ENCODE peak calls at places on chromosomes 7 and 10, in nine cellular contexts. G is upper lobe of right lung; S is testis; B is CD8-positive, alpha-beta T cell; J is psoas muscle; T is uterus; X is lower lobe of right lung; O is neural progenitor cell; L is IMR-90. H is an unnamed sample. For H3K4me1, the result is how much of the 10 kb centered on the place peaks cover.

GRCh38 chr10:132021504-132022143 is 39.9 kb upstream of the BNIP3 start:
- DNase-seq in B (no peak), X (no peak), G (no peak), T (no peak), O (no peak), L (no peak), S (no peak), J (no peak), H (no peak)

GRCh38 chr7:1452205-1452604 is 7.1 kb downstream of the MICALL2 start:
- DNase-seq in X (no peak), S (no peak), L (no peak), B (no peak), T (no peak), G (no peak), J (no peak), O (peak), H (no peak)

GRCh38 chr7:42055171-42055570 is 181.8 kb downstream of the GLI3 start:
- DNase-seq in O (no peak), J (no peak), L (no peak), X (no peak), G (no peak), B (no peak), T (no peak), S (no peak), H (no peak)

GRCh38 chr7:153398370-153398769 is 638.8 kb downstream of the ACTR3B start:
- DNase-seq in J (no peak), S (no peak), T (no peak), G (no peak), O (no peak), L (no peak), X (no peak), B (no peak), H (no peak)

GRCh38 chr10:90977855-90978486 is 57.1 kb upstream of the ANKRD1 start:
- DNase-seq in S (no peak), G (no peak), T (no peak), B (no peak), J (no peak), O (no peak), L (no peak), X (no peak), H (no peak)

GRCh38 chr7:154581251-154581890 is 421.6 kb downstream of the PAXIP1 start:
- DNase-seq in G (no peak), X (no peak), L (no peak), B (no peak), J (no peak), O (no peak), S (no peak), T (no peak), H (no peak)

GRCh38 chr10:79562135-79562756 is 2.0 kb upstream of the SFTPA2 start:
- DNase-seq in O (peak), G (peak), L (peak), J (peak), X (peak), T (no peak), S (peak), B (peak), H (peak)

GRCh38 chr7:43385856-43386255 is 197.1 kb upstream of the STK17A start:
- DNase-seq in S (no peak), J (no peak), B (no peak), O (no peak), G (no peak), L (peak), X (no peak), T (no peak), H (no peak)

GRCh38 chr7:68432585-68432984 is 1165.7 kb upstream of the AUTS2 start:
- DNase-seq in O (no peak), T (no peak), X (no peak), L (no peak), S (no peak), B (no peak), J (no peak), G (no peak), H (no peak)

DNA sequence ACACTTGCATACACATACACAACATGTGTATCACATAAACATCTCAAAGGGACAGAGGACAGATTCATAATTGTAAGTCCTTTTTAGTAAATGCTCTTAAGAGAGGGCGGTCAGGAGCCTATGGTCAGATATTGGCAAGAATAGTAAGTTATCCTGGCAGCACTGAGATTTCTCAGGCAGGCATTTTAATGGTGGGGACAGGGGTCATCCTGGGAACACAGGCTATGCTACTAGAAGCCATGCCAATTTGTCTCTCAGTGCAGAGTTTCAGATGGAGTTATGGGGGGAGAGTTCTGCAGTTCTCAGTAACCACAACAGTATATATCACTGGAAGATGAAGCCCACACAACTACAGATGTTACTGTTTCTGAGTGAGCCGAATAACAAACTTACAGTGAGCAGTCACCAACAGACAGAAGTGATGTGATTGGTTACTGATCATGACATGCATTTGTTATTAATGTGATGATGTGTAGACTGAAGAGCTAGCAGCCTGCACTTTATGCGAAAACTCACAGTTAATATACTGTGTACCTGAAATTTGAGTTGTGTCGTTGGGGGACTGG is 16.4 kb downstream of the ZNF487 start:
- DNase-seq in X (no peak), O (no peak), L (no peak), G (no peak), J (no peak), S (no peak), T (no peak), B (no peak), H (no peak)
- H3K4me1 ChIP-seq in X (under half), O (under half), L (under half), G (under half), J (under half), S (under half), T (under half), B (half or more), H (under half)

DNA sequence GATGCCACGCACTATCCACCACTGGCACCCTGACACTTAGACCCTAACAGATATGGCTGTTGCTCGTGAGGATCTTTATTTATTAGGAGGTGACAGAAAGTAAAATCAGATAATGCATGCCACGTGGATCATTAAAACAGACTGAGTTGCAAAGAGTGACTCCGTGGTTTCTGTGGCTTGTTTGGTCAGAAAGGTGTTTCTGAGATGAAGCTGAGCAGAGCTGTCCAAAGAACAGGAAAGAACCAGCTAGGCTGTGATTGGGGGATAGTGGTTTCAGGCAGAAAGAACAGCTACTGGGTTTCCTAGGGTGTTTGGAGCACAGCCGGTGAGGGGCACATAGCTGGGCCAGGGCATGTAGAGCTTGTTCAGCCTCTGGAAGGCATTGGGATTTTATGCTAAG is 34.4 kb downstream of the CSGALNACT2 start:
- DNase-seq in L (no peak), B (no peak), S (no peak), G (no peak), T (no peak), X (no peak), O (no peak), J (no peak), H (no peak)
- TF ChIP-seq CTCF in L (no peak), B (no peak), S (no peak), G (no peak), T (no peak), X (no peak), O (no peak), J (no peak), H (no peak)

GRCh38 chr7:22331704-22332103 is 25.2 kb downstream of the RAPGEF5 start:
- DNase-seq in L (no peak), O (no peak), G (no peak), B (no peak), J (no peak), T (no peak), X (no peak), S (no peak), H (no peak)
- H3K4me1 ChIP-seq in L (under half), O (under half), G (under half), B (under half), J (under half), T (under half), X (under half), S (under half), H (under half)

GRCh38 chr7:4621401-4621800 is 60.7 kb upstream of the FOXK1 start:
- DNase-seq in G (no peak), T (no peak), X (no peak), O (no peak), B (no peak), L (no peak), J (no peak), S (no peak), H (no peak)
- TF ChIP-seq CTCF in G (no peak), T (no peak), X (no peak), O (no peak), B (no peak), L (no peak), J (no peak), S (no peak), H (no peak)

DNA sequence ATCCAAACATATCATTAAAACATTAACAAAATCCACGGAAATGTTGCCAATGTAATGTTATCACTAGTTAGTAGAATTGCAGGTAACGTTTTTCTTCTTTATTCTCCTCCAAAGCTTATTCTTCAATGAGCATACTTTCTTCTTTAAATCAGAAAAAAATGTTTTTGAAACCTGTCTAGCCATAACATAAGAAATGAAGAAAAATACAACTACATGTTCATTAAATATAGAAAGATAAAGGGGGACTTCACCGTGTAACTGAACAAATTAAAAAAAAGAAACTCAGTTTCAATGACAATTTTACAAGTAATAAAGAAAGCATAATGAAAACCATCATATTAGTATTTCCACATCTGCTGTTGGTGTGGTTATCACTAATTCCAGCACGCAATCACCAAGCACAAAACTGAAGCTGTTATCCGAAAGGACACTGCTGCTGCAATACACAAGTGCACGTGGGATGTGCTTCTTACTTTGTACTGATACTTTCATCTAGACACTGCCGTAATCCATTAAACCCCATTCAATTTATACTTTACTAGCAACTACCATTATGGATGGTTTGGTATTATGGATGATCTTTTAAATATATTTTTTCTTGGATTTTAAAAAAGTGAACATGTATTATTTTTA is 9.6 kb downstream of the ESYT2 start:
- DNase-seq in G (no peak), B (no peak), X (no peak), O (no peak), S (peak), J (no peak), L (no peak), T (no peak), H (no peak)
- H3K4me1 ChIP-seq in G (half or more), B (half or more), X (half or more), O (under half), S (half or more), J (half or more), L (under half), T (under half), H (half or more)

GRCh38 chr10:11355625-11356024 is 255.8 kb downstream of the USP6NL start:
- DNase-seq in G (no peak), T (no peak), S (peak), B (no peak), X (no peak), L (no peak), O (no peak), J (no peak), H (no peak)
- TF ChIP-seq CTCF in G (no peak), T (no peak), S (no peak), B (no peak), X (no peak), L (no peak), O (peak), J (no peak), H (peak)

GRCh38 chr7:143321242-143321641 is 5.3 kb downstream of the CLCN1 start:
- DNase-seq in L (no peak), S (no peak), B (no peak), J (no peak), T (no peak), O (no peak), X (no peak), G (no peak), H (no peak)

GRCh38 chr7:143321734-143322133 is 5.8 kb downstream of the CLCN1 start:
- DNase-seq in L (no peak), G (no peak), O (no peak), T (no peak), S (peak), J (peak), X (peak), B (no peak), H (no peak)

GRCh38 chr7:143323650-143324049 is 7.7 kb downstream of the CLCN1 start:
- DNase-seq in O (no peak), B (no peak), X (no peak), S (no peak), J (no peak), T (no peak), G (no peak), L (no peak), H (no peak)

GRCh38 chr7:143320620-143321019 is 4.7 kb downstream of the CLCN1 start:
- DNase-seq in S (no peak), X (no peak), B (no peak), G (no peak), J (no peak), T (no peak), O (no peak), L (no peak), H (no peak)

GRCh38 chr7:143322646-143323343 is 6.9 kb downstream of the CLCN1 start:
- DNase-seq in G (no peak), T (no peak), J (peak), O (no peak), X (no peak), S (no peak), L (no peak), B (no peak), H (no peak)
- H3K4me1 ChIP-seq in G (under half), T (under half), J (under half), O (under half), X (under half), S (under half), L (under half), B (under half), H (under half)

DNA sequence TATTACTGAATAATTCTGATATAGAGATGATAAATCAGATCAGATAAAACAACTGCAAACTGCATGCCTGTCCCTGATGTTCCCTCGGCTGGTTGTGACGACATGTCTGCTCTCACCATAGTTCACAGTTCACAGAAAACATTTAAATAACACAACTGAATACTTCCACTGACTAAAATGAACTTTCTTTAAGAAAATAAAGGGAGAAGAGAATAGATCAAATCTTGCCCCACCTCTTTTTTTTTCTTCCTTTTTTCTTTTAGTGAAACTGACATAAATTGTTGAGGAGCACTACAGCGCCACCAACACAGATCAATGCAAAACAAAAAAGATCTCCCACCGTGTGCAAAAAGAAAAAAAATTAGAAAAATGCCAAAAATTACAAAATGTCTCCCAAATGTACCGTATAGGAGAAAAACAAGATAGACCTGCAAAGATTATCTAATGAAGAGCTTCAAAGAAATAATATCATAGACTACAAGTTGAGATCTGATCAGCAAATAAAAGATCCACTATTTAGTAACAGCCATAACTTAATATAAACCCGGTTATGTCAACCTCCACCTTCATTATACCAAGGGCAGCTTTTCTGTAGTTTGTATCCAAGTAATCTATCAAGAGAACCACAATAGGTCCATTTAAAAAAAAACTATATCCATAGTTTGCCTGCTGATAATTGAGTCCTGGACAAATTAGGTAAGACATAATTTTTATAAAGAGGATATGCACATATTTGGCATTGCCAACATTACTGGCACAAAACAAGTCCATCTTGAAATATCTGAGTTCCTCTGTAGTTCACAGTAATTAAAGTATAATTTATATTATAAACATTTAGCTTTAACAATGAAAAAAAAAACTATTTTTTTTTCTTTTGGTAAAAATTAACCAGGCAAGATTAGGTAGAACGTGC is 30.8 kb upstream of the EPC1 start:
- DNase-seq in X (no peak), J (no peak), S (peak), T (peak), L (peak), G (no peak), B (peak), O (peak), H (no peak)
- TF ChIP-seq CTCF in X (peak), J (peak), S (peak), T (peak), L (peak), G (peak), B (peak), O (peak), H (peak)

GRCh38 chr10:71984798-71985388 is 20.7 kb downstream of the CHST3 start:
- DNase-seq in T (no peak), L (no peak), J (no peak), G (peak), X (peak), S (no peak), B (no peak), O (no peak), H (no peak)
- H3K4me1 ChIP-seq in T (under half), L (under half), J (half or more), G (half or more), X (half or more), S (half or more), B (under half), O (under half), H (under half)

GRCh38 chr7:37893359-37893758 is 23.3 kb downstream of the SFRP4 start:
- DNase-seq in S (no peak), X (no peak), L (no peak), G (no peak), J (no peak), O (no peak), B (no peak), T (no peak), H (no peak)
- TF ChIP-seq CTCF in S (no peak), X (no peak), L (no peak), G (no peak), J (no peak), O (no peak), B (no peak), T (no peak), H (no peak)

H was measured in Panc1.